ENCODE peak calls at places on chromosomes 7 and 10, in four cellular contexts. Q is breast epithelium, B is suprapubic skin, R is small intestine. P is an unnamed sample.
A peak's percentile ranks its signal among the peaks of the same experiment; 100 is the strongest.

GRCh38 chr7:137880432-137880831 is 33.7 kb upstream of the DGKI start:
- DNase-seq in B (no peak), Q (no peak), R (no peak), P (no peak)

GRCh38 chr7:74272305-74273038 is 16.7 kb upstream of the CLIP2 start:
- DNase-seq in B (peak; percentile 83), Q (no peak), R (no peak), P (peak; percentile 75)

GRCh38 chr7:12322287-12322902 is 81.3 kb downstream of the VWDE start:
- DNase-seq in Q (no peak), R (peak; percentile 20), B (no peak), P (peak; percentile 13)

GRCh38 chr10:48607356-48608278 is 2.7 kb upstream of the ARHGAP22 start:
- DNase-seq in R (no peak), Q (no peak), B (peak; percentile 37), P (no peak)

GRCh38 chr10:28375399-28376354 is 72.8 kb upstream of the MPP7 start:
- DNase-seq in Q (peak; percentile 57), B (no peak), R (peak; percentile 54), P (peak; percentile 51)

GRCh38 chr10:36592964-36593363 is 532.4 kb upstream of the ANKRD30A start:
- DNase-seq in Q (no peak), R (no peak), B (no peak), P (no peak)

GRCh38 chr10:74206727-74207126 is 55.7 kb downstream of the ADK start:
- DNase-seq in R (peak; percentile 25), Q (peak; percentile 70), B (no peak), P (no peak)

GRCh38 chr7:153193144-153193595 is 433.6 kb downstream of the ACTR3B start:
- DNase-seq in B (no peak), R (no peak), Q (no peak), P (peak; percentile 70)

GRCh38 chr10:89793649-89794254 is 92.4 kb downstream of the KIF20B start:
- DNase-seq in Q (no peak), R (peak; percentile 68), B (no peak), P (peak; percentile 85)

GRCh38 chr7:134885967-134886352 is 100.3 kb upstream of the AGBL3 start:
- DNase-seq in R (no peak), Q (no peak), B (no peak), P (peak; percentile 66)

GRCh38 chr7:4136036-4136435 is 546.1 kb upstream of the FOXK1 start:
- DNase-seq in Q (no peak), B (no peak), R (no peak), P (no peak)

GRCh38 chr10:120583424-120584108 is 126.5 kb downstream of the PLPP4 start:
- DNase-seq in R (no peak), Q (no peak), B (no peak), P (no peak)

GRCh38 chr10:128759174-128759573 is 633.0 kb upstream of the MKI67 start:
- DNase-seq in B (no peak), Q (no peak), R (no peak), P (no peak)

GRCh38 chr7:22452142-22452763 is 47.7 kb downstream of the STEAP1B start:
- DNase-seq in Q (peak; percentile 78), R (peak; percentile 53), B (no peak), P (peak; percentile 76)

GRCh38 chr7:111593343-111593742 is 31.1 kb upstream of the IMMP2L start:
- DNase-seq in Q (no peak), R (peak; percentile 62), B (no peak), P (no peak)

GRCh38 chr10:91579351-91579985 is 53.4 kb downstream of the PPP1R3C start:
- DNase-seq in B (no peak), Q (no peak), R (no peak), P (no peak)

GRCh38 chr7:13949450-13949849 is 40.0 kb downstream of the ETV1 start:
- DNase-seq in Q (no peak), B (no peak), R (peak; percentile 14), P (peak; percentile 63)

GRCh38 chr7:18019562-18019961 is 8.1 kb downstream of the PRPS1L1 start:
- DNase-seq in B (no peak), Q (no peak), R (peak; percentile 28), P (peak; percentile 21)

GRCh38 chr7:36289833-36290661 is 99.6 kb upstream of the ANLN start:
- DNase-seq in Q (no peak), B (no peak), R (peak; percentile 94), P (peak; percentile 78)

GRCh38 chr7:24731313-24731712 is 26.0 kb downstream of the GSDME start:
- DNase-seq in Q (no peak), B (no peak), R (no peak), P (no peak)

GRCh38 chr10:70927221-70927943 is 39.0 kb upstream of the PCBD1 start:
- DNase-seq in R (peak; percentile 15), Q (no peak), B (no peak), P (no peak)

GRCh38 chr10:43220971-43221418 is 45.9 kb downstream of the RASGEF1A start:
- DNase-seq in Q (peak; percentile 33), B (peak; percentile 74), R (no peak), P (no peak)

GRCh38 chr7:5443678-5444077 is 20.0 kb upstream of the TNRC18 start:
- DNase-seq in Q (no peak), R (no peak), B (no peak), P (no peak)

GRCh38 chr7:32881074-32881982 is 10.2 kb downstream of the KBTBD2 start:
- DNase-seq in R (no peak), B (no peak), Q (no peak), P (no peak)

GRCh38 chr10:76788093-76788811 is 849.4 kb downstream of the KCNMA1 start:
- DNase-seq in R (no peak), B (no peak), Q (no peak), P (no peak)

GRCh38 chr7:129054438-129055293 is at the start of gene TNPO3:
- DNase-seq in Q (peak; percentile 93), B (peak; percentile 96), R (peak; percentile 96), P (peak; percentile 96)

GRCh38 chr7:107743567-107744344 is at the start of gene CBLL1:
- DNase-seq in R (peak; percentile 95), Q (peak; percentile 96), B (peak; percentile 98), P (peak; percentile 98)

GRCh38 chr7:35624299-35625186 is 70.4 kb downstream of the HERPUD2 start:
- DNase-seq in B (no peak), Q (no peak), R (peak; percentile 29), P (peak; percentile 67)

GRCh38 chr7:103832438-103832837 is 157.0 kb downstream of the RELN start:
- DNase-seq in B (no peak), R (no peak), Q (no peak), P (no peak)
- H3K4me1 ChIP-seq in B (no peaks in the 10 kb centered on the region), R (no peaks in the 10 kb centered on the region), Q (no peaks in the 10 kb centered on the region), P (no peaks in the 10 kb centered on the region)

GRCh38 chr10:34148258-34148657 is 666.8 kb downstream of the PARD3 start:
- DNase-seq in Q (no peak), R (no peak), B (no peak), P (no peak)
- H3K9me3 ChIP-seq in Q (no peaks in the 10 kb centered on the region), R (no peaks in the 10 kb centered on the region), B (no peaks in the 10 kb centered on the region), P (no peaks in the 10 kb centered on the region)

DNA sequence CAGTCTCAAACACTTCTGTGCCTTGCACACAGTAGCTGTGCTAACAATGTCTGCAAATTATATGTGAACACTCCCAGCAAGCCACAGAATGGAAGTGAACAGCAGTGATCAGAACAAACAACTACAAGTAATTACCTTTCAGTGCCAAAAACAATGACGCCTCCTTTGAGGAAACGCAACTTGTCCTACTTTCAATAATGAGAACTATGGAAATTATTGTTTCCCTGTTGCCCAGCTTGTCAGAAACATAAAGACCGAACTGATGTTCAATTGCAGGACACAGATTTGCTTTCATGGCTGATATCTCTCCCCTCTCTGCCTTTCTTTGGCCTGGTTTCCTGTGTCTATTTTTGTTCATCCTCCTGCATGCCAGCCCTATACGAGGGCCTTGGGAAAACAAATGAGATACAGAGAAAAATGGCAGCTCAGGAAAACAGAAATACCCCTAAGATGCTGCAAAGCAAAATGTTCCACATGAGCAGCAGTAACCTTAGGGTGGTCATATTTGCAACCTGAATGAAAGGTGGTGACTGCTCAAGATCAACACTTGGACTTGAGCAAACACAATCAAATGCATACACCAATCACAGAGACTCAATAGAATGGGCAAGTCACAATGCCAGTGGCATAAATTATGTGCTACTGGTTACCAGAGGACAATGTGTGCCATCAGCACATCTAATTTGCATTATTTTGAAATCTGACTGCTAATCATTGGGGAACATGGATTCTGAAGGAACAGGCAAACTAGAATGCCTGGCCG is 26.8 kb downstream of the COBL start:
- DNase-seq in Q (no peak), B (no peak), R (peak; percentile 19), P (no peak)
- H3K27ac ChIP-seq in Q (peak overlapping the region; percentile 72), B (peak overlapping the region; percentile 64), R (peak overlapping the region; percentile 28), P (peak overlapping the region; percentile 54)

DNA sequence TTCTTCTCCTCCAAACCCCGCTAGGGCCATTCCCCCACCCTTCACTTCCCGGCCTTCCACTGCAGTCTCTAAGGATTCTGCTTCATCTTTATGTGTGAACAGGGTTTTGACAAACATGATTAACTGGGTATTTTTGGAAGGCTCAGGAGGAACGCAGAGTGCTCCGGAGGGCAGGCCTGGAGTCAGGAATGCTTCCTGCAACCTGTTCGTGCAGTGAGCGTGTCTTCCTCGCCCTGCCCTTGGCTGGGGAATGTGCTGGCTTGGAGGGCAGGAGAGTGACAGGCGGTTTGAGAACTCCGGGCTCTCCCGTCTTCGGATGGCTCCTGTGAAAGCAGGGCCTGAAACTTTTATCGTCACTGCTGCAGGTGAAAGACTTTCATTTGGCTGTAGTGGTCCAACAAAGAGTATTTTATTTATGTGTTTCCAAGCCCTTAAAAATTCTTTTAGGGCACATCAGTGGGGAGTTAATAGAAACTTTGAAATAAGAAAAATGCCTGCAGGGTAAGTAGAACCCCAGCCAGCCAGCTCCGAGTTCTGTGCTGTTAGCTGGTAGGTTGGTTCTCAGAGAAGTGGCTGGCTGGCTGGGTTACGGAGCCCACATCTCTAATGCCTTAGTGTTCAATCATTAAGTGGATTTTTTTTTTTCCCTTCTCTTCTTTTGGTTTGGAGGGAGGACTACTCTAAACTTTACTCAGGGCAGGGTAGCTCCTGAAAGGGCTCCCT is 51.0 kb downstream of the TCF7L2 start:
- DNase-seq in Q (peak; percentile 56), B (no peak), R (peak; percentile 18), P (peak; percentile 69)
- H3K4me1 ChIP-seq in Q (peaks cover 10% of the 10 kb centered on the region), B (peaks cover 68% of the 10 kb centered on the region), R (peaks cover 14% of the 10 kb centered on the region), P (peaks cover 43% of the 10 kb centered on the region)

GRCh38 chr7:157727964-157728615 is 391.3 kb downstream of the DNAJB6 start:
- DNase-seq in B (no peak), R (no peak), Q (no peak), P (no peak)

GRCh38 chr7:157726764-157727163 is 390.0 kb downstream of the DNAJB6 start:
- DNase-seq in Q (no peak), R (no peak), B (no peak), P (no peak)

GRCh38 chr7:157729566-157729965 is 392.8 kb downstream of the DNAJB6 start:
- DNase-seq in Q (no peak), R (no peak), B (no peak), P (no peak)

GRCh38 chr7:157734926-157735640 is 398.3 kb downstream of the DNAJB6 start:
- DNase-seq in R (no peak), Q (no peak), B (no peak), P (no peak)

DNA sequence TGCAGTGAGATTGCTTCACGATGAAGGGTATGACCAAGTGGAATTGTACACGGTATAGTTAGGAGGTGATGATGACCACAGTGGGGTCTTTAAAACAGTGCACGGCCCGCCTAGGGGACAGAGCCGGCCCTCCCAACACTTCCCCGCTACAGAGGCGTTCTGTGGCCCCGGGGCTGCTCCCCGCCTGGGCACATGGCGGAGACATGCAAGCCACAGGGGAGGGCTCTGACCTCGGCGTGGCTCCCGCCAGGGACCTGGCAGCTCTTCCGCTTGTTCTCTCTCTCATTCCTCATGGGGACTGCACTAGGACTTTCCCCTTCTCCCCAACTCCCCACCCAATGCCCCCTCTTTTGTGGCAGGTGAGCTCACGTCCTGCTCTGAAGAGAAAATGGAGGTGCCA is 393.8 kb downstream of the DNAJB6 start:
- DNase-seq in Q (no peak), R (no peak), B (no peak), P (no peak)
- H3K9me3 ChIP-seq in Q (no peaks in the 10 kb centered on the region), R (no peaks in the 10 kb centered on the region), B (no peaks in the 10 kb centered on the region), P (no peaks in the 10 kb centered on the region)

P was measured in hepatocyte.